ENCODE peak calls at places on chromosomes 5 and 9, in seven cellular contexts. B, S, A, E, H, F and Q are unnamed samples.

GRCh38 chr5:17374973-17375844 is 122.8 kb upstream of the TAF11L2 start:
- DNase-seq in B (no peak), S (peak; percentile 37), A (peak; percentile 35), E (no peak), H (peak; percentile 16), F (no peak), Q (no peak)

GRCh38 chr9:79428422-79428821 is 143.3 kb upstream of the TLE4 start:
- DNase-seq in B (no peak), S (no peak), A (no peak), E (no peak), H (no peak), F (no peak), Q (no peak)

GRCh38 chr5:172816887-172817418 is 17.1 kb upstream of the ERGIC1 start:
- DNase-seq in B (peak; percentile 70), S (peak; percentile 73), A (peak; percentile 89), E (no peak), H (peak; percentile 52), F (no peak), Q (no peak)

GRCh38 chr9:137960496-137960895 is 82.9 kb downstream of the CACNA1B start:
- DNase-seq in B (no peak), S (no peak), A (no peak), E (no peak), H (no peak), F (no peak), Q (no peak)

GRCh38 chr5:72618699-72619098 is 111.5 kb upstream of the ZNF366 start:
- DNase-seq in B (peak; percentile 52), S (peak; percentile 64), A (no peak), E (no peak), H (no peak), F (no peak), Q (no peak)

GRCh38 chr5:132134384-132134783 is 60.8 kb downstream of the CSF2 start:
- DNase-seq in B (peak; percentile 5), S (peak; percentile 20), A (peak; percentile 9), E (no peak), H (peak; percentile 42), F (no peak), Q (no peak)

GRCh38 chr9:129673602-129674001 is 8.2 kb downstream of the PRRX2 start:
- DNase-seq in B (no peak), S (no peak), A (no peak), E (no peak), H (no peak), F (no peak), Q (no peak)

GRCh38 chr9:89879711-89880110 is 274.9 kb downstream of the GADD45G start:
- DNase-seq in B (no peak), S (peak; percentile 14), A (no peak), E (no peak), H (no peak), F (peak; percentile 9), Q (no peak)

GRCh38 chr9:108184009-108184408 is 671.8 kb downstream of the ACTL7B start:
- DNase-seq in B (no peak), S (no peak), A (no peak), E (no peak), H (no peak), F (no peak), Q (no peak)

GRCh38 chr5:83475540-83476469 is 4.3 kb downstream of the VCAN start:
- DNase-seq in B (peak; percentile 95), S (peak; percentile 92), A (peak; percentile 61), E (no peak), H (peak; percentile 93), F (no peak), Q (no peak)

GRCh38 chr5:74382115-74382514 is 258.4 kb downstream of the ENC1 start:
- DNase-seq in B (no peak), S (no peak), A (no peak), E (no peak), H (peak; percentile 38), F (no peak), Q (no peak)

GRCh38 chr5:141478321-141478945 is 2.7 kb downstream of the PCDHGC3 start:
- DNase-seq in B (peak; percentile 56), S (no peak), A (no peak), E (no peak), H (no peak), F (peak; percentile 39), Q (no peak)

GRCh38 chr5:179755022-179755421 is 22.4 kb downstream of the MAML1 start:
- DNase-seq in B (no peak), S (no peak), A (no peak), E (no peak), H (peak; percentile 24), F (no peak), Q (no peak)

GRCh38 chr9:87107072-87107471 is 159.8 kb upstream of the GAS1 start:
- DNase-seq in B (no peak), S (no peak), A (no peak), E (no peak), H (no peak), F (no peak), Q (no peak)

GRCh38 chr9:24614070-24614469 is 68.4 kb upstream of the IZUMO3 start:
- DNase-seq in B (no peak), S (no peak), A (no peak), E (no peak), H (no peak), F (no peak), Q (no peak)

DNA sequence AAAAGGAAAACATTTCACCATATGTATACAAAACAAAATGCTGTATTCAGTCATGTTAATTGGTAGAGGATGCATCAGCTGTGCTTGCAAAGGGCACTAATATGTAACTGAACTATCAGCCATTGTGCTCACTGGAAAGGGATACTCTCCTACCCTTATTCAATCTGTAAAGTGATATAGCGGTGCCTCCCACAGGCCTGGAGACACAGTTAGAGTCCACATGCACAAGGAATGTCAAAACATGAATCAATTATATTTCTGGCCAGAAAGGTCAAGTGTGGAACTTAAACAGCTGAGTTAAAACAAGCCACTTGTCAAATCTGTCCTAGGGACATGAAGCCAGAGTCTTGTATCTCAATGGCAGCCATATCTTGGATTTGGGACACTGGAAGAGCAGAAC is 71.2 kb upstream of the IZUMO3 start:
- DNase-seq in B (no peak), S (no peak), A (no peak), E (no peak), H (no peak), F (no peak), Q (no peak)
- TF ChIP-seq CTCF in B (no peak), S (no peak), A (no peak), E (no peak), H (no peak), F (no peak), Q (peak; percentile 22)

DNA sequence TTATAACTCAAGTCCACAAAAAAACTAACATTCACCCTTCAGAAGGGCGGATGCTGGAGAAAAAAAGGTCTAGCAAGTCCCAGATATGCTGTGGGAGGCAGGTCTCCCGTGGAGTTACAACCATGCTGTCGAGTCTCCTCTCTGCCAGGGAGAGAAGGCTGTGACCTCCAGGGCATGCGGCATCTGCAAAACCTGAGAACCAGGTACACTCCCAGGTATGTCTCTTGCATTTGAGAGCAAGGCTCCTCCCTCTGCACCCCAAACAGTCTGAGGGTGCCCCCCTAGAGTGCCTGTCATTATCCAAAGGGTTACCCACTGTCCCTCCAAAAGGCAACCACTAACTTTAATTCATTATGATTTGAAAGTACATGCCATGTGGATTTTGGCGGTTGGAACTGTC is 134.0 kb downstream of the IRX2 start:
- DNase-seq in B (no peak), S (no peak), A (no peak), E (no peak), H (no peak), F (no peak), Q (no peak)
- TF ChIP-seq CTCF in B (no peak), S (no peak), A (no peak), E (no peak), H (no peak), F (no peak), Q (no peak)

GRCh38 chr9:32136700-32137339 is 247.6 kb upstream of the ACO1 start:
- DNase-seq in B (no peak), S (no peak), A (no peak), E (no peak), H (no peak), F (no peak), Q (no peak)
- TF ChIP-seq CTCF in B (no peak), S (no peak), A (no peak), E (peak; percentile 48), H (no peak), F (no peak), Q (no peak)

GRCh38 chr5:123278284-123278683 is 144.9 kb downstream of the CEP120 start:
- DNase-seq in B (peak; percentile 18), S (no peak), A (no peak), E (no peak), H (no peak), F (no peak), Q (no peak)

GRCh38 chr5:123269436-123269835 is 153.8 kb downstream of the CEP120 start:
- DNase-seq in B (no peak), S (no peak), A (no peak), E (no peak), H (no peak), F (no peak), Q (no peak)

GRCh38 chr5:123269851-123270250 is 153.4 kb downstream of the CEP120 start:
- DNase-seq in B (no peak), S (no peak), A (no peak), E (no peak), H (no peak), F (no peak), Q (no peak)

GRCh38 chr5:123273984-123274383 is 149.2 kb downstream of the CEP120 start:
- DNase-seq in B (no peak), S (no peak), A (no peak), E (no peak), H (no peak), F (no peak), Q (no peak)
- TF ChIP-seq CTCF in B (no peak), S (peak; percentile 24), A (no peak), E (peak; percentile 57), H (no peak), F (no peak), Q (no peak)